ENCODE peak calls at places on chromosomes 2 and 18, in six cellular contexts. X, O, Q, N, C and I are unnamed samples. For H3K4me1, the result is how much of the 10 kb centered on the place peaks cover.

GRCh38 chr2:67846341-67847070 is 216.3 kb downstream of the C1D start:
- DNase-seq in X (no peak), O (peak), Q (peak), N (peak), C (no peak), I (no peak)

GRCh38 chr2:45871025-45871424 is 219.6 kb downstream of the PRKCE start:
- DNase-seq in X (no peak), O (no peak), Q (no peak), N (no peak), C (no peak), I (no peak)

GRCh38 chr18:34352385-34353163 is 127.9 kb upstream of the NOL4 start:
- DNase-seq in X (no peak), O (peak), Q (no peak), N (no peak), C (no peak), I (no peak)

GRCh38 chr2:1873343-1873742 is 129.0 kb upstream of the PXDN start:
- DNase-seq in X (no peak), O (no peak), Q (no peak), N (no peak), C (no peak), I (no peak)

GRCh38 chr2:22855761-22856184 is 529.2 kb upstream of the KLHL29 start:
- DNase-seq in X (no peak), O (no peak), Q (no peak), N (no peak), C (no peak), I (no peak)

GRCh38 chr18:23106575-23106974 is 28.7 kb upstream of the CABLES1 start:
- DNase-seq in X (no peak), O (peak), Q (no peak), N (peak), C (no peak), I (no peak)

GRCh38 chr2:229087843-229088520 is 183.1 kb downstream of the PID1 start:
- DNase-seq in X (no peak), O (no peak), Q (no peak), N (peak), C (no peak), I (no peak)

GRCh38 chr2:28068098-28068497 is 177.6 kb downstream of the BABAM2 start:
- DNase-seq in X (no peak), O (peak), Q (no peak), N (no peak), C (no peak), I (no peak)

GRCh38 chr18:70491734-70492348 is 203.0 kb downstream of the SOCS6 start:
- DNase-seq in X (peak), O (peak), Q (no peak), N (peak), C (peak), I (no peak)

GRCh38 chr18:65439184-65439583 is 311.6 kb upstream of the CDH7 start:
- DNase-seq in X (no peak), O (no peak), Q (no peak), N (no peak), C (no peak), I (no peak)

GRCh38 chr2:667332-668000 is 9.7 kb downstream of the TMEM18 start:
- DNase-seq in X (no peak), O (peak), Q (no peak), N (peak), C (no peak), I (no peak)

GRCh38 chr2:98598781-98599428 is 9.4 kb downstream of the COA5 start:
- DNase-seq in X (no peak), O (peak), Q (no peak), N (peak), C (no peak), I (no peak)

GRCh38 chr2:47309952-47310800 is 92.8 kb upstream of the MSH2 start:
- DNase-seq in X (no peak), O (no peak), Q (no peak), N (peak), C (no peak), I (no peak)

GRCh38 chr2:85886585-85886984 is 2.2 kb downstream of the ST3GAL5 start:
- DNase-seq in X (no peak), O (peak), Q (peak), N (peak), C (peak), I (no peak)

GRCh38 chr2:81894451-81894990 is 1590.0 kb upstream of the LRRTM1 start:
- DNase-seq in X (no peak), O (no peak), Q (no peak), N (no peak), C (no peak), I (no peak)

GRCh38 chr18:11176416-11176815 is 27.0 kb upstream of the PIEZO2 start:
- DNase-seq in X (no peak), O (no peak), Q (no peak), N (peak), C (no peak), I (no peak)

GRCh38 chr2:183868153-183868552 is 730.2 kb upstream of the ZNF804A start:
- DNase-seq in X (no peak), O (no peak), Q (no peak), N (no peak), C (no peak), I (no peak)

GRCh38 chr18:12751891-12752290 is 49.0 kb downstream of the PSMG2 start:
- DNase-seq in X (no peak), O (no peak), Q (no peak), N (no peak), C (no peak), I (no peak)

GRCh38 chr2:45731146-45731545 is 79.7 kb downstream of the PRKCE start:
- DNase-seq in X (no peak), O (peak), Q (no peak), N (peak), C (no peak), I (no peak)

DNA sequence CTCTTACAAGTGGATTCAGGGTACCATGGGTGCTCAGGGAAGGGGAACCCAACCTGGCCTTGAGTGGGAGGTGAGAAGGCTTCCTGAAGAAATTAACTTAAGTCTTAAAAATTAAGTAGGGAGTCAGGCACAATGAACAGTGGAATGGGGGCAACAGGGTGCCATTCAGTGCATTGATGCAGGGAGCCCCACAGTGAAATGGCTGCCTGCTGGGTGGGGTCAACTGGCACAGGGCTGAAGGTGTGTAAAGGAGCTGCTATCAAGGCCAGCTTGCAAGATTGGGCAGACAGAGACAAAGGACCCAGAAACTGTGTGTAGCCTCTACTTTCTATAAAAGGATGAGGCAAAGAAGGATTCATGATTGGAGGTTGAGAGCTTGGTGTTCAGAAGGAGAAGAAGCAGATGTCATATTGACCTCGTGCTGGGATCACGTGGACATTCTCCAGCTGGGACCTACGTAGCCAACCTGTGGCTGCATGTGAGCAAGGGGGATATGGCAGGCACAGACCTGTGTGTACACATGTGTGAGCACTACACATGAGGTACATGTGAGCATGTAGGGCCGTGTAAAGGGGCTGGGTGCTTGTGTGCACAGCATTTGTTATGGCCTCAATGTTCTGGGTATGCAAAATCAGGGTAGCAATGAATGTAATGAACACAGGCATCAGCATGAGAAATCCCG is 209.5 kb upstream of the HAAO start:
- DNase-seq in X (no peak), O (no peak), Q (no peak), N (no peak), C (no peak), I (no peak)
- H3K4me1 ChIP-seq in X (under half), O (under half), Q (under half), N (under half), C (under half), I (under half)

DNA sequence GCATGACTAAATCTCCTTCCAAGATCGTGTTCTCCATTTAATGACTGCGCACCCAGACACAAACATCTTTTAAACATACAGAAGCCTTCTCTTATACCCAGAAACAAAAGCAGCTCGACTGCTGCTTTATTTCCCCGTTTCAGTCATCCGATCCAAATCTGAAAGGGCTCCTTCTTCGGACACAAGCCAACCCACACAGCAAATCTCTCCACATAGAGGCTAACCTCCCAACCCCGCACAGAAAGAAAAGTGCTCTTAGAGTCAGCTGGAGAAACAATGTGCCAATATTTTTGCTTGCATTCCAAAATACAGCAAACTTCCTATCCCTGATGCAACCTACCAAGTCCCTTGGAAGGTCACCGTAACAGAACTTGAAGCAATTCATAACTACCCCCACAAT is 29.1 kb downstream of the GAREM1 start:
- DNase-seq in X (no peak), O (no peak), Q (no peak), N (peak), C (no peak), I (no peak)
- H3K4me3 ChIP-seq in X (no peak), O (no peak), Q (peak), N (peak), C (no peak), I (no peak)

GRCh38 chr2:177738461-177739234 is 333.9 kb downstream of the PDE11A start:
- DNase-seq in X (no peak), O (no peak), Q (no peak), N (no peak), C (no peak), I (no peak)

GRCh38 chr2:177746358-177746757 is 326.2 kb downstream of the PDE11A start:
- DNase-seq in X (no peak), O (peak), Q (no peak), N (no peak), C (no peak), I (no peak)

GRCh38 chr2:177735318-177735803 is 337.2 kb downstream of the PDE11A start:
- DNase-seq in X (no peak), O (no peak), Q (no peak), N (no peak), C (no peak), I (no peak)

GRCh38 chr2:177741866-177742265 is 330.7 kb downstream of the PDE11A start:
- DNase-seq in X (no peak), O (no peak), Q (no peak), N (no peak), C (no peak), I (no peak)

GRCh38 chr2:177740718-177741117 is 331.9 kb downstream of the PDE11A start:
- DNase-seq in X (no peak), O (no peak), Q (no peak), N (no peak), C (no peak), I (no peak)
- H3K4me1 ChIP-seq in X (under half), O (under half), Q (under half), N (under half), C (under half), I (under half)

DNA sequence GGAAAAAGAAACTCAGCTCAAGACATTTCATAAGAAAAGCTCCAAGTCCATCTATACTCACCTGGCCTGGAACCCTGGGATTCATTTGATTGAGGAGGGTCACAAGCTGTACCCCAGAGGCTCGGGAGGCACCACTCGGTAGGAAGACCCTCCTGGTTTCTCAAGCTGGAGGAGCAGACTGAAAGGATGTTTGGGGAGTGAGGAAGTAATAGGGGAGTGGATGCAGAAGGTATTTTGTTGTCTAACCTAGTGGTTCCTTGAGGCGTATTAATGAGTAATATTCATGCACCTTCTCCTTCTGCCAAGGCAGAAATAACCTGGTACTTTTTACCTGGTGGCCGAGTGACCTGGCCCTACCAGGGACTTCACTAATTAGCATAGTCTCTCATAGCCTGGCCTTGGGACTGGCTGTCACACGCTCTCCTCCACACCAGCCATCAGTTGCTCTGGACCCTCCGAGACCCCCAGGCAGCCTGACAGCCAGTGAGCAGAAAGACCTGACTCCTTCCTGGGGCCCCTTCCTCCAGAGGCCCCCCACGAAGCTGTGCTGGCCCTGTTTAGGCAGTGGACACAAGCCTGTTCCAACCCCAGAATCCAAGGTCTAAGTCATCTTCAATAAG is 161.4 kb downstream of the BCL2 start:
- DNase-seq in X (no peak), O (no peak), Q (no peak), N (no peak), C (no peak), I (no peak)
- H3K4me3 ChIP-seq in X (peak), O (no peak), Q (no peak), N (no peak), C (peak), I (peak)